ENCODE peak calls at places on chromosomes 2 and 18, in nine cellular contexts. Y is spleen; S is A549; H is Calu3; M is mucosa of descending colon; Q is GM12878; K is colonic mucosa; W is CD4-positive, alpha-beta T cell; P is HepG2. D is an unnamed sample.

GRCh38 chr2:85132834-85133637 is at the start of gene TCF7L1:
- DNase-seq in Y (peak), S (peak), H (peak), M (peak), Q (no peak), K (peak), W (no peak), P (peak), D (peak)

GRCh38 chr18:24600076-24600654 is 139.7 kb downstream of the HRH4 start:
- DNase-seq in Y (no peak), S (peak), H (peak), M (no peak), Q (no peak), K (peak), W (no peak), P (peak), D (no peak)

GRCh38 chr18:12621737-12622306 is 36.1 kb downstream of the SPIRE1 start:
- DNase-seq in Y (no peak), S (no peak), H (no peak), M (no peak), Q (no peak), K (no peak), W (no peak), P (no peak), D (no peak)

GRCh38 chr2:74004212-74005182 is 19.8 kb downstream of the TET3 start:
- DNase-seq in Y (peak), S (no peak), H (no peak), M (no peak), Q (no peak), K (no peak), W (no peak), P (no peak), D (no peak)

GRCh38 chr2:43278683-43279220 is 52.3 kb upstream of the ZFP36L2 start:
- DNase-seq in Y (no peak), S (no peak), H (no peak), M (no peak), Q (no peak), K (no peak), W (no peak), P (no peak), D (peak)

GRCh38 chr2:96329416-96329815 is 4.3 kb downstream of the ITPRIPL1 start:
- DNase-seq in Y (no peak), S (no peak), H (no peak), M (no peak), Q (no peak), K (no peak), W (no peak), P (peak), D (no peak)

GRCh38 chr18:48534364-48534763 is 4.5 kb upstream of the CTIF start:
- DNase-seq in Y (no peak), S (peak), H (no peak), M (no peak), Q (no peak), K (no peak), W (no peak), P (no peak), D (no peak)

GRCh38 chr2:200814917-200815316 is 3.2 kb downstream of the BZW1 start:
- DNase-seq in Y (no peak), S (no peak), H (no peak), M (no peak), Q (no peak), K (no peak), W (no peak), P (no peak), D (no peak)

GRCh38 chr2:15181092-15181745 is 379.9 kb downstream of the NBAS start:
- DNase-seq in Y (no peak), S (no peak), H (no peak), M (no peak), Q (no peak), K (no peak), W (no peak), P (no peak), D (no peak)

GRCh38 chr2:9307505-9307904 is 100.9 kb downstream of the ASAP2 start:
- DNase-seq in Y (no peak), S (no peak), H (no peak), M (no peak), Q (no peak), K (no peak), W (no peak), P (no peak), D (no peak)

GRCh38 chr2:157395811-157396210 is 48.1 kb downstream of the CYTIP start:
- DNase-seq in Y (no peak), S (peak), H (no peak), M (no peak), Q (no peak), K (peak), W (no peak), P (peak), D (no peak)

GRCh38 chr2:219446101-219446504 is 11.5 kb downstream of the SPEG start:
- DNase-seq in Y (no peak), S (peak), H (no peak), M (no peak), Q (no peak), K (no peak), W (no peak), P (no peak), D (peak)

GRCh38 chr18:22432672-22433137 is 15.0 kb upstream of the CTAGE1 start:
- DNase-seq in Y (no peak), S (peak), H (peak), M (peak), Q (no peak), K (peak), W (no peak), P (no peak), D (peak)

GRCh38 chr18:7987284-7987976 is 420.3 kb downstream of the PTPRM start:
- DNase-seq in Y (no peak), S (peak), H (no peak), M (no peak), Q (no peak), K (no peak), W (no peak), P (no peak), D (no peak)

GRCh38 chr2:238294393-238295143 is 6.2 kb upstream of the PER2 start:
- DNase-seq in Y (peak), S (no peak), H (no peak), M (peak), Q (no peak), K (peak), W (no peak), P (peak), D (peak)

GRCh38 chr2:215793747-215794595 is 219.4 kb downstream of the MREG start:
- DNase-seq in Y (no peak), S (peak), H (peak), M (no peak), Q (peak), K (peak), W (no peak), P (peak), D (no peak)

GRCh38 chr2:164281896-164282295 is 339.4 kb downstream of the GRB14 start:
- DNase-seq in Y (no peak), S (no peak), H (no peak), M (no peak), Q (no peak), K (no peak), W (no peak), P (no peak), D (no peak)

GRCh38 chr2:238685713-238686112 is 162.2 kb upstream of the TWIST2 start:
- DNase-seq in Y (no peak), S (peak), H (no peak), M (no peak), Q (no peak), K (no peak), W (no peak), P (no peak), D (no peak)

GRCh38 chr18:6281874-6282273 is 132.8 kb downstream of the L3MBTL4 start:
- DNase-seq in Y (no peak), S (no peak), H (no peak), M (no peak), Q (no peak), K (no peak), W (no peak), P (peak), D (no peak)

GRCh38 chr2:235000426-235001236 is 48.8 kb downstream of the SH3BP4 start:
- DNase-seq in Y (no peak), S (peak), H (peak), M (no peak), Q (no peak), K (peak), W (no peak), P (peak), D (peak)

GRCh38 chr2:211930331-211930730 is 608.3 kb downstream of the ERBB4 start:
- DNase-seq in Y (no peak), S (no peak), H (no peak), M (no peak), Q (peak), K (no peak), W (no peak), P (no peak), D (no peak)

GRCh38 chr2:27072950-27073349 is 1.5 kb upstream of the OST4 start:
- DNase-seq in Y (no peak), S (no peak), H (no peak), M (no peak), Q (no peak), K (no peak), W (no peak), P (no peak), D (no peak)

GRCh38 chr2:27069961-27070618 is 1.4 kb downstream of the OST4 start:
- DNase-seq in Y (peak), S (no peak), H (no peak), M (no peak), Q (no peak), K (no peak), W (no peak), P (no peak), D (peak)

GRCh38 chr2:27071990-27072830 is 756 bp upstream of the OST4 start:
- DNase-seq in Y (peak), S (no peak), H (no peak), M (peak), Q (no peak), K (peak), W (no peak), P (no peak), D (peak)

GRCh38 chr2:27070653-27071276 is 689 bp downstream of the OST4 start:
- DNase-seq in Y (peak), S (no peak), H (no peak), M (no peak), Q (no peak), K (no peak), W (no peak), P (no peak), D (no peak)

GRCh38 chr2:27071277-27071989 is at the start of gene OST4:
- DNase-seq in Y (peak), S (peak), H (peak), M (peak), Q (no peak), K (peak), W (peak), P (peak), D (peak)
- TF ChIP-seq CTCF in Y (peak), S (no peak), H (no peak), M (peak), Q (no peak), K (no peak), W (no peak), P (peak), D (no peak)

GRCh38 chr2:113174369-113174735 is 581 bp downstream of the PSD4 start:
- DNase-seq in Y (peak), S (no peak), H (no peak), M (no peak), Q (no peak), K (no peak), W (no peak), P (no peak), D (no peak)
- TF ChIP-seq CTCF in Y (no peak), S (no peak), H (no peak), M (no peak), Q (peak), K (no peak), W (no peak), P (peak), D (no peak)

GRCh38 chr2:207881902-207882301 is 112.2 kb upstream of the FZD5 start:
- DNase-seq in Y (no peak), S (no peak), H (no peak), M (no peak), Q (no peak), K (no peak), W (no peak), P (no peak), D (no peak)

GRCh38 chr2:207876834-207877535 is 107.3 kb upstream of the FZD5 start:
- DNase-seq in Y (no peak), S (no peak), H (no peak), M (no peak), Q (no peak), K (no peak), W (no peak), P (no peak), D (no peak)

GRCh38 chr2:207883002-207883780 is 113.5 kb upstream of the FZD5 start:
- DNase-seq in Y (no peak), S (no peak), H (no peak), M (no peak), Q (no peak), K (no peak), W (no peak), P (no peak), D (no peak)

GRCh38 chr2:207875473-207876212 is 105.9 kb upstream of the FZD5 start:
- DNase-seq in Y (no peak), S (no peak), H (no peak), M (no peak), Q (no peak), K (no peak), W (no peak), P (peak), D (no peak)

DNA sequence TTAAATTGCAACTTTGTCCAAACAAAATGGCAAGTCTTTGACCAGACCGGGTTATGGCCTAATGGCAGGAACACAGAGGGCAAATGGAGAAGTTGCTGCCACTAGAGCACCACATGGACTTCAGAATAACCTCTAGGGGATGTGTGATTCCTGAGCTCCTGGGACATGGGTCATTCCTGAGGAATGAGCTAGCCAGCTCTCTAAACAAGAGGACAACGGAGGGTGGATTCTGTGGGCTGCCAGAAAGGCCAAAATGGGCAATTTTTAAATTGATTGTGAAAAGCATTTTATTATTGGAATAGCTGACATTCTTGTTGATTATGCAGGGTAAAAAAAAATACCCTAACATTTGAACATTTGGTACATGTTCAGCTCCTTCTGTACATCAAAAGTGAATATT is 109.8 kb upstream of the FZD5 start:
- DNase-seq in Y (no peak), S (peak), H (no peak), M (no peak), Q (no peak), K (no peak), W (no peak), P (peak), D (no peak)
- TF ChIP-seq CTCF in Y (no peak), S (no peak), H (no peak), M (no peak), Q (no peak), K (no peak), W (no peak), P (peak), D (no peak)

DNA sequence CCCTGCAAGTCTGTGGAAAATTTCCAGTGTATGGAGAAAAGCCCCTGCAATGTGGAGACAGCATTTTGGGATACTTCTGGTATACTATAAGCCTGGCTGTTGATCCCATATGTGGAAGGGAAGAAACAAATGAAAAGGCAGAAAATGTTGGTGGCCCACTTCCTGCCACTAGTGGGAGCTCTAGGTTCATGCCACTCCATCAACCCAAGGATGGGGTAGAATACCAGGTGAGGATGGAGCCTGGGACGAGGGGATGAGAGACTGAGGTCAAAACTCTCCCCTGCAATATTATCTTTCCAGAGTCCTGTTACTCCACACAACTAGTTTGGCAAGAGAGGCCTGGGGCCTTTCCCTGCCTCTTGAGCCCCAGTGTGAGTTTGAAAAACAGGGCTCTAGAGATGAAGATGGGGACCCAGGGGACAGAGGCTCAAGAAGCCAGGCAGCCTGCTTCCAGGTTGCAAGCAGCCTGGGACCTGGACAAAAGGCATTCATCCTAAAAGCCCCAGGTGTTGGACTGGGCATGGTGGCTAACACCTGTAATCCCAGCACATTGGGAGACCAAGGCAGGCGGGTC is 31.9 kb downstream of the BMP10 start:
- DNase-seq in Y (no peak), S (peak), H (peak), M (no peak), Q (no peak), K (no peak), W (peak), P (no peak), D (no peak)
- TF ChIP-seq CTCF in Y (peak), S (peak), H (peak), M (no peak), Q (peak), K (peak), W (peak), P (peak), D (no peak)

GRCh38 chr2:232339121-232340081 is 39.1 kb upstream of the ALPP start:
- DNase-seq in Y (peak), S (no peak), H (no peak), M (peak), Q (no peak), K (no peak), W (no peak), P (no peak), D (peak)
- TF ChIP-seq CTCF in Y (no peak), S (no peak), H (no peak), M (no peak), Q (no peak), K (no peak), W (no peak), P (peak), D (no peak)

GRCh38 chr18:62928316-62928715 is 213.0 kb downstream of the PHLPP1 start:
- DNase-seq in Y (no peak), S (no peak), H (no peak), M (no peak), Q (no peak), K (no peak), W (no peak), P (no peak), D (no peak)
- TF ChIP-seq CTCF in Y (no peak), S (no peak), H (no peak), M (no peak), Q (no peak), K (no peak), W (no peak), P (no peak), D (no peak)